ENCODE peak calls at places on chromosomes 16 and 17, in seven cellular contexts. D is A549; E is CD8-positive, alpha-beta memory T cell; A is tibial nerve; C is body of pancreas; I is CD4-positive, alpha-beta memory T cell; S is AG04450. K is an unnamed sample.

GRCh38 chr17:13036776-13037175 is 18.9 kb upstream of the ELAC2 start:
- DNase-seq in E (no peak), I (no peak), S (no peak), C (no peak), D (no peak), A (no peak), K (no peak)

GRCh38 chr17:74190807-74191206 is 12.7 kb upstream of the RPL38 start:
- DNase-seq in E (no peak), I (no peak), S (no peak), C (no peak), D (no peak), A (no peak), K (no peak)

GRCh38 chr17:41518031-41518430 is 659 bp downstream of the KRT15 start:
- DNase-seq in C (no peak), D (no peak), A (no peak), E (no peak), S (no peak), I (no peak), K (no peak)

GRCh38 chr17:21467196-21467595 is 91.0 kb downstream of the KCNJ12 start:
- DNase-seq in A (no peak), D (no peak), E (no peak), C (no peak), S (no peak), I (no peak), K (no peak)

GRCh38 chr16:3074860-3075545 is 9.6 kb downstream of the IL32 start:
- DNase-seq in D (no peak), C (no peak), A (no peak), I (peak), S (no peak), E (peak), K (no peak)

GRCh38 chr17:58344047-58344790 is 7.8 kb downstream of the SUPT4H1 start:
- DNase-seq in C (no peak), A (no peak), D (no peak), E (peak), I (peak), S (no peak), K (no peak)

GRCh38 chr17:22692066-22692800 is 999.9 kb downstream of the KCNJ18 start:
- DNase-seq in E (no peak), D (no peak), C (no peak), I (no peak), A (no peak), S (no peak), K (no peak)

GRCh38 chr17:13362341-13363122 is 239.2 kb downstream of the HS3ST3A1 start:
- DNase-seq in D (no peak), E (no peak), I (no peak), S (no peak), A (no peak), C (no peak), K (no peak)

GRCh38 chr17:42347198-42347597 is 41.0 kb downstream of the STAT3 start:
- DNase-seq in I (no peak), A (no peak), D (no peak), S (peak), E (no peak), C (peak), K (no peak)

GRCh38 chr17:40502716-40503115 is 1.3 kb upstream of the TNS4 start:
- DNase-seq in C (no peak), S (no peak), A (no peak), E (no peak), I (no peak), D (no peak), K (no peak)

GRCh38 chr17:68431661-68432071 is 25.6 kb downstream of the WIPI1 start:
- DNase-seq in S (no peak), D (peak), E (peak), A (no peak), I (peak), C (no peak), K (no peak)

GRCh38 chr17:77382356-77382911 is 241.7 kb downstream of the SEC14L1 start:
- DNase-seq in I (peak), A (no peak), S (no peak), D (no peak), C (no peak), E (peak), K (no peak)

GRCh38 chr17:1627219-1627986 is 1.2 kb downstream of the SLC43A2 start:
- DNase-seq in A (no peak), E (no peak), D (no peak), I (no peak), C (no peak), S (no peak), K (no peak)

GRCh38 chr16:82967424-82967823 is 340.7 kb downstream of the CDH13 start:
- DNase-seq in A (no peak), C (no peak), I (no peak), D (no peak), S (no peak), E (no peak), K (no peak)

GRCh38 chr17:29617481-29618271 is 5.0 kb downstream of the CORO6 start:
- DNase-seq in E (peak), A (peak), I (peak), C (peak), D (peak), S (no peak), K (peak)

GRCh38 chr17:21467739-21468490 is 91.8 kb downstream of the KCNJ12 start:
- DNase-seq in A (no peak), C (no peak), S (no peak), E (no peak), I (no peak), D (no peak), K (no peak)

GRCh38 chr17:14044702-14045101 is 24.6 kb upstream of the COX10 start:
- DNase-seq in D (no peak), E (no peak), I (no peak), A (no peak), C (no peak), S (no peak), K (no peak)

GRCh38 chr16:56984639-56985038 is 4.7 kb upstream of the NLRC5 start:
- DNase-seq in C (no peak), D (no peak), S (no peak), I (no peak), A (no peak), E (no peak), K (no peak)

GRCh38 chr17:57442914-57443571 is 186.7 kb downstream of the MSI2 start:
- DNase-seq in I (peak), D (no peak), C (peak), S (no peak), A (no peak), E (peak), K (peak)

GRCh38 chr17:57874434-57875108 is 24.7 kb upstream of the MRPS23 start:
- DNase-seq in E (peak), S (peak), C (peak), D (no peak), I (no peak), A (peak), K (peak)

GRCh38 chr16:23670137-23670776 is 8.4 kb upstream of the PLK1 start:
- DNase-seq in I (no peak), A (no peak), E (no peak), C (no peak), D (no peak), S (peak), K (no peak)

GRCh38 chr17:74768069-74768762 is 7.9 kb downstream of the NAT9 start:
- DNase-seq in E (no peak), I (no peak), S (no peak), C (peak), A (no peak), D (no peak), K (peak)

GRCh38 chr17:61425682-61426481 is 26.2 kb downstream of the TBX2 start:
- DNase-seq in D (no peak), S (no peak), I (no peak), A (no peak), E (no peak), C (no peak), K (no peak)

GRCh38 chr17:2405247-2405926 is 4.5 kb upstream of the MNT start:
- DNase-seq in I (no peak), E (no peak), A (no peak), C (no peak), S (peak), D (no peak), K (no peak)

GRCh38 chr17:32110596-32110995 is 31.7 kb upstream of the RHOT1 start:
- DNase-seq in D (no peak), A (no peak), C (no peak), E (no peak), S (no peak), I (no peak), K (no peak)

GRCh38 chr16:3266873-3267537 is 10.6 kb upstream of the MEFV start:
- DNase-seq in E (no peak), C (no peak), S (no peak), A (no peak), D (peak), I (no peak), K (no peak)

GRCh38 chr16:46768809-46769208 is 20.7 kb upstream of the MYLK3 start:
- DNase-seq in I (no peak), D (no peak), C (no peak), S (no peak), A (no peak), E (no peak), K (no peak)

GRCh38 chr17:49597928-49598655 is 22.4 kb downstream of the NXPH3 start:
- DNase-seq in E (no peak), C (no peak), D (no peak), A (no peak), I (no peak), S (no peak), K (no peak)

GRCh38 chr17:2137342-2138098 is 82.6 kb downstream of the HIC1 start:
- DNase-seq in C (peak), D (no peak), A (no peak), I (no peak), E (no peak), S (no peak), K (no peak)

GRCh38 chr17:3978421-3979275 is 14.4 kb upstream of the ATP2A3 start:
- DNase-seq in D (no peak), S (no peak), E (no peak), I (no peak), C (peak), A (no peak), K (no peak)

GRCh38 chr17:8735336-8735939 is 9.2 kb downstream of the CCDC42 start:
- DNase-seq in D (no peak), C (no peak), A (no peak), E (no peak), S (no peak), I (no peak), K (no peak)

GRCh38 chr17:81131486-81132196 is 33.7 kb upstream of the PVALEF start:
- DNase-seq in D (no peak), I (no peak), S (no peak), C (no peak), A (no peak), E (no peak), K (no peak)

GRCh38 chr17:75848523-75849303 is 4.5 kb upstream of the UNC13D start:
- DNase-seq in C (peak), A (peak), D (peak), S (no peak), E (peak), I (peak), K (peak)

GRCh38 chr17:49836111-49837030 is 11.5 kb downstream of the TAC4 start:
- DNase-seq in E (no peak), I (no peak), C (no peak), D (peak), S (no peak), A (no peak), K (no peak)

GRCh38 chr16:18979936-18980335 is 3.8 kb upstream of the TMC7 start:
- DNase-seq in I (no peak), D (no peak), A (no peak), S (no peak), C (peak), E (no peak), K (no peak)

GRCh38 chr17:82215095-82215971 is 2.7 kb upstream of the CCDC57 start:
- DNase-seq in D (peak), A (no peak), C (no peak), E (no peak), S (no peak), I (no peak), K (no peak)

GRCh38 chr16:77951788-77952187 is 70.6 kb upstream of the CLEC3A start:
- DNase-seq in A (no peak), S (no peak), E (no peak), C (no peak), I (no peak), D (peak), K (no peak)

GRCh38 chr17:71985111-71986039 is 135.4 kb upstream of the SOX9 start:
- DNase-seq in S (no peak), A (no peak), C (no peak), E (no peak), D (no peak), I (no peak), K (no peak)

DNA sequence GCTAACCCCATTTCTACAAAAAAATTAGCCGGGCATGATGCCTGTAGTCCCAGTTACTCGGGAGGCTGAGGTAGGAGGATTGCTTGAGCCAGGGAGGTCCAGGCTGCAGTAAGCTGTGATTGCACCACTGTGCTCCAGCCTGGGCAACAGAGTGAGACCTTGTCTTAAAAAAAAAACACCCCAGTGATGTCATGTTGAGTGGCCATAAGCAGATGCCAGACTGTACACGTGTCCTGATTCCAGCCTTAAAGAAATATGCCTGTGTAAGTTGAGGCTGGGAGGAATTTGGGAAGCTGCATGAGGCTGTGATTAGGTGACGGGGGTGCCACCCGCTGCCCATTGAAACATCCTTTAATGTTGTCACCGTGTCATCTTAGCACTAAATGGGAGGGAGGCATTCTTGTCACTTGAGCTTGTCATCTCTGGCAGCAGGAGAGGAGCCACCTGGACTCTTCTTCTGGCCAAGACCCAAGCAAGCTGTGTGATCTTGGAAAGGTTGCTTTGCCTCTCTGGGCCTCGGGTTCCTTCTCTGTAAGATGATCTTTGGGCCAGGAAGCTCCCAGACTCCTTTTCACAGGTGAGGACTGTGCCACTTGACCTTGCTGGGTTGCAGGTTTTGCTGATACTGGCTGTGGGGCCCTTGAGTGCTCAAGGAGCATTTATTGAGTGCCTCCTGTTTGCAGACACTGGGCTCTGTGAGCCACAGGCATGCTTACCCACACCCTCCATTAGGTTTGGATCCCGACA is 98.3 kb upstream of the CIBAR2 start:
- DNase-seq in A (no peak), D (no peak), I (no peak), C (no peak), E (no peak), S (no peak), K (no peak)
- H3K27ac ChIP-seq in A (no peak), D (peak), I (no peak), C (peak), E (no peak), S (peak), K (no peak)

DNA sequence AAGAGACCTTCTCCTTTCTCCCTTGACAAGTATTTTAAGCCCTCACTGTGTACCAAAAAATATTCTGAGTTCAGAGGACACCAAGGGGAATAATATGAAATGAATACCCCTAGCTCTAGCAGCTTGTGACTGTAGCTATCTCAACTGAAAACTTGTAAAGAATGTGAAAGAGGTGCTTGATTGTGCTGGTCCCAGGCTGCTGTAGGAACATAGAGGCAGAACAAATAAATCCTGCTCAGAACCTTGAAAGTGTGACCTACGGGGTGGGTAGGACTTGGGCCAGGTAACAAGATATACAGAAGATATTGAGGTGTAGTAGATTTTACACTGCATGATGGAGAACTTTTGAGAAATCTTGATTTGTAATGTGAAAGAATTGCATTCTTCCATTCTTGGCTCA is 606.8 kb downstream of the TOX3 start:
- DNase-seq in C (no peak), I (no peak), D (no peak), S (no peak), A (no peak), E (no peak), K (no peak)
- H3K27ac ChIP-seq in C (no peak), I (no peak), D (no peak), S (no peak), A (no peak), E (no peak), K (no peak)

GRCh38 chr16:84726670-84727467 is 27.1 kb downstream of the USP10 start:
- DNase-seq in D (no peak), C (no peak), S (no peak), E (no peak), I (no peak), A (no peak), K (no peak)
- H3K27ac ChIP-seq in D (peak), C (no peak), S (peak), E (no peak), I (no peak), A (peak), K (peak)

GRCh38 chr16:85517780-85518179 is 95.3 kb upstream of the GSE1 start:
- DNase-seq in A (no peak), E (no peak), S (no peak), C (no peak), I (no peak), D (no peak), K (no peak)
- H3K27ac ChIP-seq in A (no peak), E (no peak), S (no peak), C (no peak), I (no peak), D (peak), K (no peak)

DNA sequence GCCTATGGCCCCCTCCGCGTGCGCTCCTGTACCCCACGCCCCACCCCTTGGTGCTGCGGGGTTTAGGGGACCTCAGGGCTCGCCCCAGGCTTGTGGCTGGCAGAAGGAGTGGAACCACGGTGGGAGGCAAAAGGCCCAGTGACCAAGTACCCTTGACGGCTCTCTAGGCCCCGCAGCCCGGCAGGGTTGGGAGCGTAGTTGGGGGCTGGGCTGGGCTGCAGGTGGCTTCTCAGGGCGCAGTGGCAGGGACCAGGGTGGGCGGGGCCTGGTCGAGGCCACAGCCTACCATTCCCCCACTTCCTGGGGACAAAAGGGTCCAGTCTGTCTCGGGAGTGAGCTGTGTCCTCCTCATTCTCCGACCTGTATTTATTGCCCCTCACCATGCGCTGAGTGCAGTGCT is 124.9 kb downstream of the RBFOX3 start:
- DNase-seq in I (no peak), E (no peak), D (no peak), S (no peak), A (no peak), C (no peak), K (no peak)
- H3K27ac ChIP-seq in I (no peak), E (no peak), D (peak), S (no peak), A (no peak), C (no peak), K (no peak)